ENCODE peak calls at places on chromosomes 11 and 22, in ten cellular contexts. M, N, C, O, E, H, F, Z, K and A are unnamed samples.

GRCh38 chr11:92383430-92383829 is 158.8 kb downstream of the FAT3 start:
- DNase-seq in Z (no peak), N (peak; percentile 68), F (no peak), E (no peak), C (no peak), H (no peak), O (no peak), K (no peak), M (no peak), A (no peak)

GRCh38 chr11:27673979-27674663 is 26.1 kb downstream of the BDNF start:
- DNase-seq in E (no peak), K (no peak), M (no peak), H (no peak), N (no peak), O (no peak), Z (no peak), C (no peak), F (no peak), A (no peak)

GRCh38 chr11:103947566-103947919 is 88.9 kb upstream of the DDI1 start:
- DNase-seq in Z (no peak), K (no peak), M (no peak), C (no peak), N (no peak), O (no peak), H (no peak), E (no peak), F (no peak), A (no peak)

GRCh38 chr22:40308999-40309578 is 37.2 kb upstream of the ADSL start:
- DNase-seq in C (no peak), O (no peak), H (no peak), Z (no peak), K (no peak), F (no peak), E (no peak), N (no peak), M (no peak), A (no peak)

GRCh38 chr22:36998620-36999351 is 20.5 kb downstream of the TST start:
- DNase-seq in O (peak; percentile 34), N (no peak), H (peak; percentile 22), Z (no peak), M (no peak), E (no peak), K (no peak), C (no peak), F (no peak), A (no peak)

GRCh38 chr11:46918087-46918751 is at the start of gene LRP4:
- DNase-seq in H (peak; percentile 69), M (no peak), C (peak; percentile 66), Z (peak; percentile 79), O (peak; percentile 38), K (peak; percentile 33), N (no peak), F (no peak), E (no peak), A (peak; percentile 68)

GRCh38 chr22:41524809-41525449 is 19.3 kb downstream of the POLR3H start:
- DNase-seq in H (peak; percentile 52), K (no peak), O (peak; percentile 76), C (no peak), F (no peak), N (no peak), E (peak; percentile 36), Z (no peak), M (no peak), A (no peak)

GRCh38 chr11:2215230-2215560 is 43.6 kb upstream of the TH start:
- DNase-seq in Z (no peak), N (no peak), K (no peak), F (no peak), O (no peak), C (no peak), E (no peak), M (no peak), H (no peak), A (no peak)